ENCODE peak calls at places on chromosome 1, in eight cellular contexts. One of them, this sample, is unnamed.

GRCh38 chr1:22826630-22827580 is 116.3 kb downstream of the EPHB2 start:
- DNase-seq in trophoblast cell: peak
- DNase-seq in GM12865: no peak
- DNase-seq in CD8-positive, alpha-beta memory T cell: no peak
- DNase-seq in skeletal muscle cell: no peak
- DNase-seq in breast epithelium: no peak
- DNase-seq in body of pancreas: peak
- DNase-seq in GM23338: peak
- DNase-seq in this sample: no peak

GRCh38 chr1:66445492-66446181 is 88.3 kb upstream of the SGIP1 start:
- DNase-seq in GM23338: no peak
- DNase-seq in skeletal muscle cell: no peak
- DNase-seq in breast epithelium: no peak
- DNase-seq in body of pancreas: no peak
- DNase-seq in CD8-positive, alpha-beta memory T cell: no peak
- DNase-seq in trophoblast cell: no peak
- DNase-seq in GM12865: peak
- DNase-seq in this sample: peak

GRCh38 chr1:159889821-159890252 is 10.1 kb downstream of the CFAP45 start:
- DNase-seq in CD8-positive, alpha-beta memory T cell: no peak
- DNase-seq in GM23338: no peak
- DNase-seq in trophoblast cell: no peak
- DNase-seq in GM12865: peak
- DNase-seq in skeletal muscle cell: peak
- DNase-seq in breast epithelium: no peak
- DNase-seq in body of pancreas: peak
- DNase-seq in this sample: no peak

GRCh38 chr1:174996474-174996873 is 3.3 kb upstream of the CACYBP start:
- DNase-seq in breast epithelium: no peak
- DNase-seq in GM23338: no peak
- DNase-seq in GM12865: no peak
- DNase-seq in skeletal muscle cell: no peak
- DNase-seq in trophoblast cell: no peak
- DNase-seq in CD8-positive, alpha-beta memory T cell: no peak
- DNase-seq in body of pancreas: no peak
- DNase-seq in this sample: no peak

GRCh38 chr1:166272851-166273250 is 106.0 kb upstream of the FAM78B start:
- DNase-seq in skeletal muscle cell: no peak
- DNase-seq in GM12865: no peak
- DNase-seq in breast epithelium: no peak
- DNase-seq in trophoblast cell: no peak
- DNase-seq in body of pancreas: no peak
- DNase-seq in GM23338: peak
- DNase-seq in CD8-positive, alpha-beta memory T cell: no peak
- DNase-seq in this sample: no peak

GRCh38 chr1:13830616-13831280 is 130.8 kb downstream of the PRDM2 start:
- DNase-seq in CD8-positive, alpha-beta memory T cell: no peak
- DNase-seq in GM23338: no peak
- DNase-seq in body of pancreas: no peak
- DNase-seq in trophoblast cell: no peak
- DNase-seq in GM12865: no peak
- DNase-seq in skeletal muscle cell: no peak
- DNase-seq in breast epithelium: no peak
- DNase-seq in this sample: no peak

GRCh38 chr1:110916669-110917306 is 43.8 kb downstream of the CD53 start:
- DNase-seq in breast epithelium: no peak
- DNase-seq in skeletal muscle cell: no peak
- DNase-seq in GM12865: peak
- DNase-seq in body of pancreas: no peak
- DNase-seq in GM23338: no peak
- DNase-seq in trophoblast cell: peak
- DNase-seq in CD8-positive, alpha-beta memory T cell: no peak
- DNase-seq in this sample: peak

GRCh38 chr1:229846351-229846750 is 220.3 kb downstream of the URB2 start:
- DNase-seq in GM23338: no peak
- DNase-seq in trophoblast cell: no peak
- DNase-seq in breast epithelium: no peak
- DNase-seq in skeletal muscle cell: no peak
- DNase-seq in GM12865: no peak
- DNase-seq in CD8-positive, alpha-beta memory T cell: no peak
- DNase-seq in body of pancreas: no peak
- DNase-seq in this sample: no peak

GRCh38 chr1:214623430-214623829 is 20.4 kb downstream of the CENPF start:
- DNase-seq in body of pancreas: no peak
- DNase-seq in CD8-positive, alpha-beta memory T cell: no peak
- DNase-seq in GM23338: no peak
- DNase-seq in GM12865: no peak
- DNase-seq in breast epithelium: no peak
- DNase-seq in trophoblast cell: no peak
- DNase-seq in skeletal muscle cell: no peak
- DNase-seq in this sample: no peak

GRCh38 chr1:247430430-247430829 is 14.5 kb downstream of the NLRP3 start:
- DNase-seq in breast epithelium: no peak
- DNase-seq in body of pancreas: no peak
- DNase-seq in GM12865: no peak
- DNase-seq in CD8-positive, alpha-beta memory T cell: no peak
- DNase-seq in trophoblast cell: no peak
- DNase-seq in skeletal muscle cell: no peak
- DNase-seq in GM23338: no peak
- DNase-seq in this sample: no peak
- H3K4me3 ChIP-seq in breast epithelium: no peak
- H3K4me3 ChIP-seq in body of pancreas: no peak
- H3K4me3 ChIP-seq in GM12865: no peak
- H3K4me3 ChIP-seq in CD8-positive, alpha-beta memory T cell: no peak
- H3K4me3 ChIP-seq in trophoblast cell: no peak
- H3K4me3 ChIP-seq in skeletal muscle cell: no peak
- H3K4me3 ChIP-seq in GM23338: no peak
- H3K4me3 ChIP-seq in this sample: no peak

GRCh38 chr1:25167269-25168192 is 64.8 kb downstream of the SYF2 start:
- DNase-seq in breast epithelium: no peak
- DNase-seq in skeletal muscle cell: no peak
- DNase-seq in body of pancreas: no peak
- DNase-seq in CD8-positive, alpha-beta memory T cell: no peak
- DNase-seq in trophoblast cell: no peak
- DNase-seq in GM23338: no peak
- DNase-seq in GM12865: no peak
- DNase-seq in this sample: no peak
- H3K4me3 ChIP-seq in breast epithelium: no peak
- H3K4me3 ChIP-seq in skeletal muscle cell: no peak
- H3K4me3 ChIP-seq in body of pancreas: no peak
- H3K4me3 ChIP-seq in CD8-positive, alpha-beta memory T cell: no peak
- H3K4me3 ChIP-seq in trophoblast cell: no peak
- H3K4me3 ChIP-seq in GM23338: no peak
- H3K4me3 ChIP-seq in GM12865: no peak
- H3K4me3 ChIP-seq in this sample: no peak

GRCh38 chr1:240285541-240285940 is 193.9 kb downstream of the FMN2 start:
- DNase-seq in skeletal muscle cell: peak
- DNase-seq in body of pancreas: no peak
- DNase-seq in CD8-positive, alpha-beta memory T cell: no peak
- DNase-seq in trophoblast cell: peak
- DNase-seq in breast epithelium: no peak
- DNase-seq in GM23338: no peak
- DNase-seq in GM12865: no peak
- DNase-seq in this sample: no peak
- H3K4me3 ChIP-seq in skeletal muscle cell: no peak
- H3K4me3 ChIP-seq in body of pancreas: no peak
- H3K4me3 ChIP-seq in CD8-positive, alpha-beta memory T cell: no peak
- H3K4me3 ChIP-seq in trophoblast cell: no peak
- H3K4me3 ChIP-seq in breast epithelium: no peak
- H3K4me3 ChIP-seq in GM23338: no peak
- H3K4me3 ChIP-seq in GM12865: no peak
- H3K4me3 ChIP-seq in this sample: no peak

GRCh38 chr1:116999596-116999995 is 2.0 kb upstream of the CD101 start:
- DNase-seq in trophoblast cell: no peak
- DNase-seq in GM23338: no peak
- DNase-seq in body of pancreas: no peak
- DNase-seq in CD8-positive, alpha-beta memory T cell: no peak
- DNase-seq in skeletal muscle cell: no peak
- DNase-seq in breast epithelium: no peak
- DNase-seq in GM12865: no peak
- DNase-seq in this sample: no peak
- H3K4me3 ChIP-seq in trophoblast cell: no peak
- H3K4me3 ChIP-seq in GM23338: no peak
- H3K4me3 ChIP-seq in body of pancreas: no peak
- H3K4me3 ChIP-seq in CD8-positive, alpha-beta memory T cell: no peak
- H3K4me3 ChIP-seq in skeletal muscle cell: no peak
- H3K4me3 ChIP-seq in breast epithelium: no peak
- H3K4me3 ChIP-seq in GM12865: no peak
- H3K4me3 ChIP-seq in this sample: no peak

GRCh38 chr1:234486858-234487830 is 8.2 kb upstream of the TARBP1 start:
- DNase-seq in skeletal muscle cell: peak
- DNase-seq in CD8-positive, alpha-beta memory T cell: no peak
- DNase-seq in GM23338: no peak
- DNase-seq in body of pancreas: peak
- DNase-seq in trophoblast cell: peak
- DNase-seq in GM12865: peak
- DNase-seq in breast epithelium: no peak
- DNase-seq in this sample: no peak
- H3K4me3 ChIP-seq in skeletal muscle cell: no peak
- H3K4me3 ChIP-seq in CD8-positive, alpha-beta memory T cell: no peak
- H3K4me3 ChIP-seq in GM23338: no peak
- H3K4me3 ChIP-seq in body of pancreas: no peak
- H3K4me3 ChIP-seq in trophoblast cell: no peak
- H3K4me3 ChIP-seq in GM12865: no peak
- H3K4me3 ChIP-seq in breast epithelium: no peak
- H3K4me3 ChIP-seq in this sample: no peak

DNA sequence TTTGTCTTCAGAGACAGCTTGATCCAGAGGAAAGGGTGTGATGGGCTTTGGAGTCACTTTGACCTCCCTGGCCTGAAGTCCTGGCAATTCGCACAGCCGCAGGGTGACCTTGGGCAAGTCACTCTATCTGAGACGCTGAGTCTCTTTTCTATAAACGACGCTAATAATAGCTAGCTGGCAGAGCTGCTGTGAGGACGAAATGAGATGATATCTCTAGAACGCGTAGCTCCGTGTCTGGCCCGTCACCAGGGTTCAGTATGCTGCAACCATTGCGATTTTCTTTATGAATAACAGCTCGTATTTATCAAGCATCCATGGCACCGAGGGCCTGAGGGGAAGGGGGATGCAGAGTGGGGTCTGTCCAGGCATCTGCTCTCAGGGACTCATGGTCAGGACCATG is 58.7 kb downstream of the IGSF21 start:
- DNase-seq in trophoblast cell: no peak
- DNase-seq in breast epithelium: no peak
- DNase-seq in GM12865: no peak
- DNase-seq in GM23338: no peak
- DNase-seq in CD8-positive, alpha-beta memory T cell: no peak
- DNase-seq in skeletal muscle cell: no peak
- DNase-seq in body of pancreas: no peak
- DNase-seq in this sample: no peak
- H3K4me3 ChIP-seq in trophoblast cell: no peak
- H3K4me3 ChIP-seq in breast epithelium: no peak
- H3K4me3 ChIP-seq in GM12865: no peak
- H3K4me3 ChIP-seq in GM23338: no peak
- H3K4me3 ChIP-seq in CD8-positive, alpha-beta memory T cell: no peak
- H3K4me3 ChIP-seq in skeletal muscle cell: no peak
- H3K4me3 ChIP-seq in body of pancreas: no peak
- H3K4me3 ChIP-seq in this sample: no peak

This sample was measured in Jurkat, Clone E6-1.